ENCODE peak calls at places on chromosome 12, in four cellular contexts. R is GM12878, S is sigmoid colon, P is HCT116. X is an unnamed sample.

GRCh38 chr12:108642269-108642870 is 8.7 kb upstream of the SELPLG start:
- DNase-seq in P (no peak), S (no peak), R (no peak), X (no peak)

GRCh38 chr12:40992158-40992557 is 196.0 kb upstream of the PDZRN4 start:
- DNase-seq in R (no peak), P (no peak), S (no peak), X (no peak)

GRCh38 chr12:58419905-58420304 is 478.5 kb downstream of the ATP23 start:
- DNase-seq in P (no peak), R (no peak), S (no peak), X (no peak)

GRCh38 chr12:119381471-119382235 is 47.1 kb downstream of the CCDC60 start:
- DNase-seq in S (no peak), P (no peak), R (no peak), X (no peak)

GRCh38 chr12:26648066-26648465 is 184.9 kb downstream of the ITPR2 start:
- DNase-seq in S (no peak), R (no peak), P (no peak), X (no peak)

GRCh38 chr12:68975811-68976210 is 42.8 kb upstream of the CPM start:
- DNase-seq in P (no peak), S (no peak), R (no peak), X (no peak)

GRCh38 chr12:70106347-70106746 is 136.9 kb upstream of the CNOT2 start:
- DNase-seq in P (no peak), R (no peak), S (no peak), X (no peak)

GRCh38 chr12:107906719-107907118 is 132.2 kb downstream of the ASCL4 start:
- DNase-seq in P (no peak), R (no peak), S (no peak), X (no peak)

GRCh38 chr12:4810219-4810671 is 90.0 kb downstream of the GALNT8 start:
- DNase-seq in S (no peak), P (no peak), R (no peak), X (no peak)

GRCh38 chr12:74794522-74794921 is 256.9 kb downstream of the ATXN7L3B start:
- DNase-seq in R (no peak), S (no peak), P (no peak), X (no peak)

GRCh38 chr12:78470354-78471195 is 394.0 kb upstream of the SYT1 start:
- DNase-seq in S (no peak), R (no peak), P (peak; percentile 37), X (no peak)

GRCh38 chr12:110451263-110451662 is 1.1 kb upstream of the ARPC3 start:
- DNase-seq in R (no peak), P (no peak), S (no peak), X (no peak)

GRCh38 chr12:100573499-100574261 is at the start of gene GAS2L3:
- DNase-seq in S (peak; percentile 92), P (peak; percentile 65), R (no peak), X (no peak)

GRCh38 chr12:59041241-59042121 is 121.2 kb upstream of the LRIG3 start:
- DNase-seq in R (no peak), P (peak; percentile 36), S (no peak), X (no peak)

GRCh38 chr12:87120440-87120839 is 864.2 kb upstream of the MGAT4C start:
- DNase-seq in P (no peak), S (no peak), R (no peak), X (no peak)

GRCh38 chr12:127052491-127053232 is 1214.3 kb upstream of the TMEM132C start:
- DNase-seq in P (peak; percentile 94), R (no peak), S (no peak), X (no peak)

GRCh38 chr12:106794369-106794768 is 19.9 kb downstream of the RIC8B start:
- DNase-seq in S (no peak), P (no peak), R (no peak), X (no peak)

GRCh38 chr12:47021298-47021697 is 58.1 kb upstream of the PCED1B start:
- DNase-seq in P (peak; percentile 90), S (no peak), R (peak; percentile 11), X (no peak)

GRCh38 chr12:24582954-24583601 is 365.8 kb downstream of the BCAT1 start:
- DNase-seq in P (no peak), R (no peak), S (no peak), X (no peak)

GRCh38 chr12:49806321-49806813 is 21.8 kb downstream of the NCKAP5L start:
- DNase-seq in P (no peak), S (no peak), R (no peak), X (no peak)

GRCh38 chr12:116282371-116283286 is 5.1 kb upstream of the MED13L start:
- DNase-seq in S (no peak), P (no peak), R (no peak), X (no peak)

GRCh38 chr12:5081016-5081415 is 37.3 kb downstream of the KCNA5 start:
- DNase-seq in R (no peak), S (no peak), P (no peak), X (no peak)

GRCh38 chr12:123890536-123890902 is 82.1 kb downstream of the CCDC92 start:
- DNase-seq in P (no peak), R (no peak), S (no peak), X (no peak)

GRCh38 chr12:34600592-34601462 is 578.5 kb downstream of the ALG10 start:
- DNase-seq in P (no peak), R (no peak), S (no peak), X (peak; percentile 80)

GRCh38 chr12:95216704-95217376 is 427 bp downstream of the FGD6 start:
- DNase-seq in R (no peak), P (no peak), S (no peak), X (no peak)

GRCh38 chr12:26153421-26154154 is 28.8 kb upstream of the BHLHE41 start:
- DNase-seq in R (no peak), S (no peak), P (peak; percentile 83), X (no peak)

GRCh38 chr12:7994731-7995205 is 37.7 kb upstream of the FOXJ2 start:
- DNase-seq in R (no peak), S (no peak), P (no peak), X (no peak)

GRCh38 chr12:53712059-53712643 is 15.1 kb downstream of the CALCOCO1 start:
- DNase-seq in S (no peak), R (no peak), P (no peak), X (no peak)

GRCh38 chr12:51951843-51952722 is 584 bp downstream of the ACVR1B start:
- DNase-seq in S (peak; percentile 71), R (no peak), P (no peak), X (peak; percentile 88)

GRCh38 chr12:21073822-21074460 is 57.1 kb upstream of the SLCO1B1 start:
- DNase-seq in P (peak; percentile 93), S (no peak), R (no peak), X (no peak)

GRCh38 chr12:7645395-7646177 is 20.1 kb downstream of the APOBEC1 start:
- DNase-seq in P (peak; percentile 24), R (no peak), S (no peak), X (no peak)

GRCh38 chr12:5222011-5222461 is 178.4 kb downstream of the KCNA5 start:
- DNase-seq in S (no peak), P (no peak), R (no peak), X (no peak)

GRCh38 chr12:47981496-47982260 is 18.3 kb downstream of the TMEM106C start:
- DNase-seq in S (no peak), R (no peak), P (no peak), X (no peak)

GRCh38 chr12:93090768-93091172 is 161.7 kb upstream of the EEA1 start:
- DNase-seq in R (no peak), S (no peak), P (peak; percentile 76), X (no peak)

GRCh38 chr12:110921262-110921661 is 883 bp upstream of the MYL2 start:
- DNase-seq in P (no peak), S (no peak), R (no peak), X (no peak)

GRCh38 chr12:62772556-62772955 is 162.4 kb downstream of the PPM1H start:
- DNase-seq in S (no peak), P (no peak), R (no peak), X (no peak)

GRCh38 chr12:80714846-80715245 is 1.9 kb upstream of the MYF5 start:
- DNase-seq in P (no peak), R (no peak), S (no peak), X (no peak)

GRCh38 chr12:58291106-58291505 is 349.7 kb downstream of the ATP23 start:
- DNase-seq in R (no peak), P (no peak), S (no peak), X (no peak)

GRCh38 chr12:56146492-56147460 is 5.6 kb upstream of the MYL6B start:
- DNase-seq in S (no peak), R (no peak), P (no peak), X (no peak)

GRCh38 chr12:130813436-130813835 is 25.6 kb downstream of the STX2 start:
- DNase-seq in P (no peak), S (no peak), R (no peak), X (no peak)

GRCh38 chr12:130817804-130818203 is 21.2 kb downstream of the STX2 start:
- DNase-seq in P (no peak), S (no peak), R (no peak), X (no peak)

GRCh38 chr12:130815028-130815741 is 23.9 kb downstream of the STX2 start:
- DNase-seq in S (no peak), P (no peak), R (no peak), X (no peak)

GRCh38 chr12:130816055-130816454 is 23.0 kb downstream of the STX2 start:
- DNase-seq in R (no peak), S (no peak), P (no peak), X (no peak)

DNA sequence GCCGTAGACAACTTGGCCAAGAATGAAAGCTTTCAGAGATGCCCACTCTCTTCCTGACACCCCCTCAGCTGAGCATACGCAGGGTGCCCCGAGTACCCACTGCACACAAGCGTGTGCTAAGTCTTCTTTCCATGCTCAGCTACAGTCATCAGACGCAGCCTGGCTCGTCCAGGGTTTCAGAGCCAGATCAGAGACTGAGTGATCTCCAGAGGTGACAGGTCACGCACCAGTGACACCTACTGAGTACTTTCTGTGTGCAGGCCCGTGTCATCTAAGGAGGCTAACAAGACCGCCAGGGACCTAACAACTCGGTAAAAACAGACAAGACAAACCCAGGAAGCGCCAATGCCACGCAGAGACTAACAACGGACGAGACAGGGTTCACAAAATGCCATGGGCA is 25.1 kb downstream of the STX2 start:
- DNase-seq in R (peak; percentile 26), S (no peak), P (no peak), X (no peak)
- H3K4me1 ChIP-seq in R (peaks cover 24% of the 10 kb centered on the region), S (no peaks in the 10 kb centered on the region), P (no peaks in the 10 kb centered on the region), X (no peaks in the 10 kb centered on the region)

DNA sequence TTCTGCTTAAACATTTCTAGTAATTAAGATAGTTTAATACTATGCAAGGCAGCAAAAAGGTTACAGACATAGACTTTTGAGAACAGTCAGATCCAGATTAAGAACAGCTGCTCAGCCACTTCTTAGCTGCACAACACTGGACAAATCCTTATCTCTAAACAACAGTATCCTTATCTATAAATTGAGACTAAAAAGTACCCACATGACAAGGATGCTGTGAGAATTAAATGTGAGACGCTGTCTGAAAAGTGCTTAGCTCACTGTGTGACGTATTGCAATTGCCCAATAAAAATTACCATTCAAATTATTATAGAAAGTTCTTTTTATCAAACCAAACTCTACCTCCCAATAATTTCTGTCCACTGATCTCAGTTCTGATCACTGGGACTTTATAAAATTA is 35.5 kb downstream of the BORCS5 start:
- DNase-seq in S (no peak), P (no peak), R (no peak), X (no peak)
- TF ChIP-seq POLR2AphosphoS5 in S (no peak), P (no peak), R (no peak), X (no peak)

GRCh38 chr12:19055589-19055988 is 73.9 kb upstream of the PLEKHA5 start:
- DNase-seq in S (no peak), P (no peak), R (no peak), X (no peak)
- H3K4me3 ChIP-seq in S (no peak overlapping the region), P (no peak overlapping the region), R (no peak overlapping the region), X (no peak overlapping the region)

GRCh38 chr12:121921106-121921505 is 2.7 kb downstream of the CFAP251 start:
- DNase-seq in R (no peak), S (no peak), P (no peak), X (no peak)
- H3K4me1 ChIP-seq in R (peaks cover 13% of the 10 kb centered on the region), S (no peaks in the 10 kb centered on the region), P (peaks cover 19% of the 10 kb centered on the region), X (peaks cover 21% of the 10 kb centered on the region)

GRCh38 chr12:11854011-11854499 is 204.6 kb downstream of the ETV6 start:
- DNase-seq in P (no peak), S (no peak), R (no peak), X (no peak)
- TF ChIP-seq POLR2AphosphoS5 in P (no peak), S (no peak), R (no peak), X (no peak)

X was measured in vagina.